ENCODE peak calls at places on chromosomes 5 and 9, in eight cellular contexts. W is choroid plexus epithelial cell; P is foreskin fibroblast; X is stimulated activated CD4-positive, alpha-beta T cell treated with anti-CD3 and anti-CD28 coated beads, Interleukin-12 subunit alpha, Interleukin-12 subunit beta, amount 100 ng/mL, for 48 hours; T is dorsolateral prefrontal cortex; N is GM03348; E is HTR-8/SVneo; J is NCI-H69. Y is an unnamed sample.

GRCh38 chr5:80957031-80957761 is 3.0 kb upstream of the RASGRF2 start:
- DNase-seq in E (no peak), X (no peak), W (peak), T (no peak), N (no peak), P (no peak), J (peak), Y (no peak)

GRCh38 chr9:77433675-77434445 is 214.3 kb downstream of the GNA14 start:
- DNase-seq in J (peak), X (peak), E (peak), P (peak), T (peak), N (peak), W (peak), Y (peak)

GRCh38 chr5:78908173-78908901 is 76.8 kb downstream of the ARSB start:
- DNase-seq in N (peak), T (peak), W (peak), X (no peak), J (peak), P (peak), E (no peak), Y (peak)

GRCh38 chr5:53422539-53422938 is 57.9 kb upstream of the FST start:
- DNase-seq in J (no peak), T (no peak), N (peak), X (no peak), P (peak), W (peak), E (no peak), Y (peak)

GRCh38 chr5:138663009-138663408 is 87.8 kb upstream of the HSPA9 start:
- DNase-seq in X (no peak), P (no peak), E (no peak), J (peak), W (no peak), T (no peak), N (no peak), Y (no peak)

GRCh38 chr5:10460252-10460906 is 18.7 kb downstream of the ROPN1L start:
- DNase-seq in W (no peak), X (no peak), T (peak), N (no peak), J (peak), E (no peak), P (no peak), Y (no peak)

GRCh38 chr5:58188287-58188651 is 271.6 kb downstream of the PLK2 start:
- DNase-seq in N (peak), T (no peak), W (peak), E (peak), J (no peak), P (peak), X (no peak), Y (peak)

GRCh38 chr9:96302021-96302420 is at the start of gene HSD17B3:
- DNase-seq in X (no peak), W (no peak), T (no peak), J (no peak), P (no peak), E (no peak), N (no peak), Y (no peak)

GRCh38 chr5:149367249-149367971 is 9.6 kb downstream of the PCYOX1L start:
- DNase-seq in N (peak), J (peak), P (peak), X (no peak), W (peak), T (no peak), E (peak), Y (peak)

GRCh38 chr9:107222020-107222522 is 61.0 kb upstream of the RAD23B start:
- DNase-seq in N (no peak), J (peak), X (no peak), T (no peak), E (peak), P (peak), W (peak), Y (peak)

GRCh38 chr9:107700902-107701301 is 211.3 kb upstream of the KLF4 start:
- DNase-seq in J (no peak), P (no peak), N (no peak), X (no peak), W (no peak), T (no peak), E (no peak), Y (no peak)

GRCh38 chr5:171474106-171474878 is 54.8 kb downstream of the FGF18 start:
- DNase-seq in X (no peak), P (no peak), W (no peak), T (no peak), J (peak), E (no peak), N (no peak), Y (no peak)

GRCh38 chr5:8913522-8913921 is 632.4 kb downstream of the SEMA5A start:
- DNase-seq in P (no peak), X (no peak), N (no peak), J (no peak), E (no peak), T (no peak), W (no peak), Y (no peak)

GRCh38 chr5:108661030-108661429 is 86.7 kb upstream of the FER start:
- DNase-seq in X (no peak), E (no peak), J (no peak), T (no peak), N (no peak), P (no peak), W (no peak), Y (peak)

GRCh38 chr9:134840511-134840910 is 40.1 kb upstream of the FCN2 start:
- DNase-seq in T (no peak), X (no peak), E (no peak), W (no peak), J (no peak), N (no peak), P (no peak), Y (no peak)

Y was measured in mesenchymal stem cell.